ENCODE peak calls at places on chromosomes 5 and 9, in nine cellular contexts. One of them, this sample, is unnamed.

GRCh38 chr9:110768887-110769286 is 100.3 kb downstream of the MUSK start:
- DNase-seq in cardiac muscle cell: no peak
- DNase-seq in kidney: no peak
- DNase-seq in HL-60: no peak
- DNase-seq in heart right ventricle: no peak
- DNase-seq in stomach: no peak
- DNase-seq in tibial nerve: no peak
- DNase-seq in uterus: no peak
- DNase-seq in IMR-90: no peak
- DNase-seq in this sample: no peak

GRCh38 chr5:96626956-96627355 is 35.2 kb upstream of the CAST start:
- DNase-seq in cardiac muscle cell: peak
- DNase-seq in kidney: no peak
- DNase-seq in HL-60: no peak
- DNase-seq in heart right ventricle: no peak
- DNase-seq in stomach: no peak
- DNase-seq in tibial nerve: no peak
- DNase-seq in uterus: no peak
- DNase-seq in IMR-90: peak
- DNase-seq in this sample: no peak

GRCh38 chr9:111023090-111023489 is 15.2 kb downstream of the LPAR1 start:
- DNase-seq in cardiac muscle cell: no peak
- DNase-seq in kidney: no peak
- DNase-seq in HL-60: no peak
- DNase-seq in heart right ventricle: no peak
- DNase-seq in stomach: no peak
- DNase-seq in tibial nerve: no peak
- DNase-seq in uterus: no peak
- DNase-seq in IMR-90: no peak
- DNase-seq in this sample: no peak

GRCh38 chr5:73298251-73299016 is 125.4 kb downstream of the TMEM174 start:
- DNase-seq in cardiac muscle cell: no peak
- DNase-seq in kidney: peak
- DNase-seq in HL-60: no peak
- DNase-seq in heart right ventricle: no peak
- DNase-seq in stomach: no peak
- DNase-seq in tibial nerve: no peak
- DNase-seq in uterus: no peak
- DNase-seq in IMR-90: peak
- DNase-seq in this sample: no peak

GRCh38 chr5:15249152-15249551 is 250.8 kb upstream of the FBXL7 start:
- DNase-seq in cardiac muscle cell: peak
- DNase-seq in kidney: no peak
- DNase-seq in HL-60: no peak
- DNase-seq in heart right ventricle: no peak
- DNase-seq in stomach: no peak
- DNase-seq in tibial nerve: no peak
- DNase-seq in uterus: no peak
- DNase-seq in IMR-90: peak
- DNase-seq in this sample: no peak

GRCh38 chr9:133121200-133122166 is at the start of gene RALGDS:
- DNase-seq in cardiac muscle cell: peak
- DNase-seq in kidney: peak
- DNase-seq in HL-60: peak
- DNase-seq in heart right ventricle: peak
- DNase-seq in stomach: peak
- DNase-seq in tibial nerve: peak
- DNase-seq in uterus: peak
- DNase-seq in IMR-90: peak
- DNase-seq in this sample: peak

GRCh38 chr5:4553968-4554367 is 586.2 kb upstream of the ADAMTS16 start:
- DNase-seq in cardiac muscle cell: no peak
- DNase-seq in kidney: no peak
- DNase-seq in HL-60: no peak
- DNase-seq in heart right ventricle: no peak
- DNase-seq in stomach: no peak
- DNase-seq in tibial nerve: no peak
- DNase-seq in uterus: no peak
- DNase-seq in IMR-90: no peak
- DNase-seq in this sample: no peak

GRCh38 chr9:120312031-120312430 is 267.9 kb downstream of the CDK5RAP2 start:
- DNase-seq in cardiac muscle cell: no peak
- DNase-seq in kidney: no peak
- DNase-seq in HL-60: no peak
- DNase-seq in heart right ventricle: no peak
- DNase-seq in stomach: no peak
- DNase-seq in tibial nerve: no peak
- DNase-seq in uterus: no peak
- DNase-seq in IMR-90: no peak
- DNase-seq in this sample: no peak

GRCh38 chr5:155475318-155475717 is 461.8 kb downstream of the KIF4B start:
- DNase-seq in cardiac muscle cell: no peak
- DNase-seq in kidney: no peak
- DNase-seq in HL-60: no peak
- DNase-seq in heart right ventricle: no peak
- DNase-seq in stomach: no peak
- DNase-seq in tibial nerve: no peak
- DNase-seq in uterus: no peak
- DNase-seq in IMR-90: no peak
- DNase-seq in this sample: no peak

DNA sequence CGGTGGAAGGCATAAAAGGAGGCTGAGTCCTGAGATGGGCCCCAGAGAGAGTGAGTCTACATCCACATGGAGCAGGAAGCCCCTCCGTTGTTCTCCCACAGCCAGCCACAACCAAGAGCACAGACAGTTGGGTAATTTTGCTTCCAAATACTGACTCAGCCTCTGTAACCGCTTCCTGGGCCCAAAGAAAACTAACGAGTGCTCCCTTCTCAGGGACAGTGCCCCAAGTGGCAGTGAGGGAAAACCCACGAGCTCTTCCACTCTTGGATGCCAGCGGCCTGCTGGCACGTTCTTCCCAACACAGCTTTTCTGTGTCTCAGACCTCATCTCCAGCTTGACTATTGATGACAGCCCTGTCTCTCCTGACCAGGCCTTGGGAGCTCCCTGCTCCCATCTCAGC is 207.6 kb downstream of the FSTL4 start:
- DNase-seq in cardiac muscle cell: peak
- DNase-seq in kidney: no peak
- DNase-seq in HL-60: no peak
- DNase-seq in heart right ventricle: no peak
- DNase-seq in stomach: no peak
- DNase-seq in tibial nerve: no peak
- DNase-seq in uterus: no peak
- DNase-seq in IMR-90: no peak
- DNase-seq in this sample: no peak
- TF ChIP-seq CTCF in cardiac muscle cell: no peak
- TF ChIP-seq CTCF in kidney: no peak
- TF ChIP-seq CTCF in HL-60: no peak
- TF ChIP-seq CTCF in heart right ventricle: no peak
- TF ChIP-seq CTCF in stomach: no peak
- TF ChIP-seq CTCF in tibial nerve: no peak
- TF ChIP-seq CTCF in uterus: no peak
- TF ChIP-seq CTCF in IMR-90: no peak
- TF ChIP-seq CTCF in this sample: no peak

DNA sequence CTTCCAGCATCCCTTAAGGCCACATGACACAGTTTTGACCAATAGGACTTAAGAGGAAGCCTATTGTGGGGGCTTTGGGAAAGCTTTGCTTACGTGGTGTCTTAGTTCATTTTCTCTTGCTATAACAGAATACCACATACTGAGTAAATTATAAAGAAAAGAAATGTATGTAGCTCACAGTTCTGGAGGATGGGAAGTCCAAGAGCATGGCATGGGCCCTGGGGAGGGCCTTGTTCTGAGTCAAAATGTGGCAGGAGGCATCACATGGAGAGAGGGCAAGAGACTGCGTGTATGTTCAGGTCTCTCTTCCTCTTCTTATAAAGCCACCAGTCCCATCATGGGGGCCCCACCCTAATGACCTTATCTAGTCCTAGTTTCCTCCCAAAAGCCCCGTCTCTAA is 68.6 kb upstream of the CPEB4 start:
- DNase-seq in cardiac muscle cell: no peak
- DNase-seq in kidney: no peak
- DNase-seq in HL-60: no peak
- DNase-seq in heart right ventricle: no peak
- DNase-seq in stomach: no peak
- DNase-seq in tibial nerve: no peak
- DNase-seq in uterus: no peak
- DNase-seq in IMR-90: no peak
- DNase-seq in this sample: no peak
- H3K27ac ChIP-seq in cardiac muscle cell: no peak
- H3K27ac ChIP-seq in kidney: no peak
- H3K27ac ChIP-seq in HL-60: no peak
- H3K27ac ChIP-seq in heart right ventricle: no peak
- H3K27ac ChIP-seq in stomach: no peak
- H3K27ac ChIP-seq in tibial nerve: no peak
- H3K27ac ChIP-seq in uterus: no peak
- H3K27ac ChIP-seq in IMR-90: no peak
- H3K27ac ChIP-seq in this sample: no peak

GRCh38 chr5:61277190-61277589 is 54.9 kb upstream of the ZSWIM6 start:
- DNase-seq in cardiac muscle cell: peak
- DNase-seq in kidney: no peak
- DNase-seq in HL-60: no peak
- DNase-seq in heart right ventricle: no peak
- DNase-seq in stomach: no peak
- DNase-seq in tibial nerve: no peak
- DNase-seq in uterus: no peak
- DNase-seq in IMR-90: peak
- DNase-seq in this sample: no peak
- TF ChIP-seq CTCF in cardiac muscle cell: peak
- TF ChIP-seq CTCF in kidney: peak
- TF ChIP-seq CTCF in HL-60: no peak
- TF ChIP-seq CTCF in heart right ventricle: peak
- TF ChIP-seq CTCF in stomach: no peak
- TF ChIP-seq CTCF in tibial nerve: peak
- TF ChIP-seq CTCF in uterus: no peak
- TF ChIP-seq CTCF in IMR-90: peak
- TF ChIP-seq CTCF in this sample: peak

DNA sequence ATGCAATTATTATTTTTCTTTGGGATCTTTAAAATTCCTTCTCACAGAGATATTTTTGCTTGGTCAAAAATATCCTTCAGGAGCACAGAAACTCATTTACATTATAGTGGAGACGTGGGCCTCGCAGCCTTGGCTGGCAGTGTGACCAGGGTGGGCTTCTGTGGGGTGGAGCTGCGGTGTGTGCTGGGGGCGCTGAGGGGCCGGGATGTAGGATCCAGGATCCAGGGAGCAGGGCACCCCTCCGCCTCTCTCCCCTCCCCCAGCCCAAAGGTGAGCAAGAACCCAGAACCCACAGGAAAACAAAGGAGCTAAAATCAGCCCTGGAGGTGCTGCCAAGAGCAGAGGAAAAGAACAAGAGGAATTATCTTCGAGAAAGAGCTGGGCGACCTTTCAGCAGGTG is 79.1 kb upstream of the OLFM1 start:
- DNase-seq in cardiac muscle cell: no peak
- DNase-seq in kidney: peak
- DNase-seq in HL-60: no peak
- DNase-seq in heart right ventricle: no peak
- DNase-seq in stomach: no peak
- DNase-seq in tibial nerve: no peak
- DNase-seq in uterus: no peak
- DNase-seq in IMR-90: no peak
- DNase-seq in this sample: peak
- H3K27ac ChIP-seq in cardiac muscle cell: no peak
- H3K27ac ChIP-seq in kidney: no peak
- H3K27ac ChIP-seq in HL-60: no peak
- H3K27ac ChIP-seq in heart right ventricle: no peak
- H3K27ac ChIP-seq in stomach: no peak
- H3K27ac ChIP-seq in tibial nerve: no peak
- H3K27ac ChIP-seq in uterus: no peak
- H3K27ac ChIP-seq in IMR-90: no peak
- H3K27ac ChIP-seq in this sample: no peak

GRCh38 chr5:6768590-6769230 is 55.5 kb downstream of the TENT4A start:
- DNase-seq in cardiac muscle cell: no peak
- DNase-seq in kidney: no peak
- DNase-seq in HL-60: no peak
- DNase-seq in heart right ventricle: no peak
- DNase-seq in stomach: no peak
- DNase-seq in tibial nerve: no peak
- DNase-seq in uterus: no peak
- DNase-seq in IMR-90: no peak
- DNase-seq in this sample: no peak
- TF ChIP-seq CTCF in cardiac muscle cell: peak
- TF ChIP-seq CTCF in kidney: no peak
- TF ChIP-seq CTCF in HL-60: no peak
- TF ChIP-seq CTCF in heart right ventricle: no peak
- TF ChIP-seq CTCF in stomach: no peak
- TF ChIP-seq CTCF in tibial nerve: no peak
- TF ChIP-seq CTCF in uterus: no peak
- TF ChIP-seq CTCF in IMR-90: no peak
- TF ChIP-seq CTCF in this sample: no peak

DNA sequence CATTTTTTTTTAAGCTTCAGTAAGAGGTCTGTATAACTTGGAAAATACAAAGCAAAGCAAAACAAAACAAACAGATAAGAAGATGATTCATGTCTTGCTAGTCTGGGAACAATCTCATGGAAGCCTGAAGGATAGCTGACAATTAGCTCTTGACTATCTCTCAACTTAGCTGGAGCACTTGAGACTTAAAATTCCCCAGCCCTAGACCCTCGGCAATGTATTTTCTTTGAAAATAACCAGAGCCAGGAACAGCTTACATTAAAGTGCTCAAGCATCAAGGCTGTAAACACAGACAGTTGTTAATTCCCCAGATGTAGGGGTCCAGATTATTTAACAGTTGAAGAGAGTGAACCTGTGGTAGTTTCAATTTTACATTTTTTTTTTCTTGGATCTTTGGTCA is 82.9 kb downstream of the TMEM252 start:
- DNase-seq in cardiac muscle cell: no peak
- DNase-seq in kidney: no peak
- DNase-seq in HL-60: no peak
- DNase-seq in heart right ventricle: no peak
- DNase-seq in stomach: no peak
- DNase-seq in tibial nerve: no peak
- DNase-seq in uterus: no peak
- DNase-seq in IMR-90: no peak
- DNase-seq in this sample: no peak
- H3K27ac ChIP-seq in cardiac muscle cell: peak
- H3K27ac ChIP-seq in kidney: no peak
- H3K27ac ChIP-seq in HL-60: no peak
- H3K27ac ChIP-seq in heart right ventricle: peak
- H3K27ac ChIP-seq in stomach: peak
- H3K27ac ChIP-seq in tibial nerve: no peak
- H3K27ac ChIP-seq in uterus: peak
- H3K27ac ChIP-seq in IMR-90: no peak
- H3K27ac ChIP-seq in this sample: no peak

DNA sequence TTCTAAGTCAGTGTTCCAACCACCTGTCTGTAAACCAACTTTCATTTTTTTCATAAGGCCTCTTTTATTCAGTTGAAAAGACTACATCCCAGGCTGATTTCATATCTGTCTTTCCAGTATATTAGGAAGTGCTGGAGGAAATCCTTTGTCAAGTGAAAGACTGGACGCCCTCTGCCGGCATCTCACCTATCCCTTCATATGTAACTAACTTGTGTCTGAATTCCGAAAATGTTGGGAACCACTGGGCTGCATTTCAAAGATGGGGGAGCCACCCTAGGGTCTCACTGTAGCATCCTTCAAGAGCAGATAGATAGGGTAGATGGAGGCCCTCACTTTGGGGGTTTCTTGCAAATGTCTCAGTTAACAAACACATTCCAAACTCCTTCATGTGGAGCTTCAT is 569.8 kb downstream of the CTNND2 start:
- DNase-seq in cardiac muscle cell: no peak
- DNase-seq in kidney: no peak
- DNase-seq in HL-60: no peak
- DNase-seq in heart right ventricle: no peak
- DNase-seq in stomach: no peak
- DNase-seq in tibial nerve: no peak
- DNase-seq in uterus: no peak
- DNase-seq in IMR-90: no peak
- DNase-seq in this sample: no peak
- TF ChIP-seq CTCF in cardiac muscle cell: no peak
- TF ChIP-seq CTCF in kidney: no peak
- TF ChIP-seq CTCF in HL-60: no peak
- TF ChIP-seq CTCF in heart right ventricle: no peak
- TF ChIP-seq CTCF in stomach: no peak
- TF ChIP-seq CTCF in tibial nerve: no peak
- TF ChIP-seq CTCF in uterus: no peak
- TF ChIP-seq CTCF in IMR-90: no peak
- TF ChIP-seq CTCF in this sample: no peak

This sample was measured in upper lobe of right lung.